ENCODE peak calls at places on chromosomes 12 and 14, in four cellular contexts. L is mammary epithelial cell; B is astrocyte; S is CD8-positive, alpha-beta T cell. O is an unnamed sample.

GRCh38 chr12:95124106-95124505 is 50.7 kb upstream of the NR2C1 start:
- DNase-seq in L (no peak), B (no peak), S (no peak), O (no peak)

GRCh38 chr14:99790201-99790977 is 2.8 kb upstream of the EML1 start:
- DNase-seq in L (no peak), B (no peak), S (no peak), O (no peak)

GRCh38 chr12:6265038-6265405 is 45.5 kb upstream of the PLEKHG6 start:
- DNase-seq in L (no peak), B (no peak), S (no peak), O (no peak)

GRCh38 chr12:75578546-75578945 is 67.1 kb upstream of the KRR1 start:
- DNase-seq in L (no peak), B (no peak), S (no peak), O (no peak)

GRCh38 chr14:40221428-40221827 is 789.2 kb upstream of the FBXO33 start:
- DNase-seq in L (no peak), B (no peak), S (no peak), O (no peak)

GRCh38 chr14:22871962-22872832 is 657 bp downstream of the LRP10 start:
- DNase-seq in L (peak), B (peak), S (peak), O (no peak)

GRCh38 chr14:72745546-72745945 is 148.4 kb downstream of the DPF3 start:
- DNase-seq in L (peak), B (peak), S (no peak), O (no peak)

GRCh38 chr14:105290598-105291356 is 10.0 kb downstream of the BRF1 start:
- DNase-seq in L (no peak), B (no peak), S (peak), O (no peak)

GRCh38 chr14:78254911-78255431 is 84.8 kb downstream of the NRXN3 start:
- DNase-seq in L (peak), B (peak), S (no peak), O (no peak)

GRCh38 chr14:94494085-94494484 is 15.2 kb downstream of the SERPINA12 start:
- DNase-seq in L (no peak), B (no peak), S (no peak), O (no peak)

GRCh38 chr12:32106517-32107366 is at the start of gene BICD1:
- DNase-seq in L (peak), B (peak), S (peak), O (peak)
- TF ChIP-seq CTCF in L (peak), B (no peak), S (peak), O (no peak)

GRCh38 chr14:29016050-29016900 is 249.7 kb downstream of the FOXG1 start:
- DNase-seq in L (no peak), B (peak), S (no peak), O (no peak)
- TF ChIP-seq CTCF in L (peak), B (peak), S (no peak), O (peak)

DNA sequence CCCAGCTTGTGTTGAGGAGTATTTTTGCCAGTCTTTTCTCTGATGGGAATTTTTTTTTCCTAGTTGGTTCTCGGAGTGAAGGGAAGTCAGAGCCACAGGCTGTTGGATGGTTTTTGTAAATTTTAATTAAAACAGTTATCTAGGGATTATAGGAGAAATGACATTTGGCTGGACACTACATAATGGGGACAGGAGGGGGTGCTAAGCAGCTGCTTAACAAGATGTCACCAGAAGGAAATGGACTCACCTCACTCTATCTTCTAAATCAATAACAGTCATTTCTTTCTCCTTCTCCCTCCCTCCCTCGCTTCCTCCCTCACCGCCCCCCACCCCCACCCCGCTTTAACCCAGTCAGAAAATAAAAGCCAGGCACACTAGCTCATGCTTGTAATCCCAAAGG is 93.4 kb upstream of the TMEM233 start:
- DNase-seq in L (no peak), B (no peak), S (no peak), O (no peak)
- TF ChIP-seq CTCF in L (no peak), B (no peak), S (no peak), O (no peak)

DNA sequence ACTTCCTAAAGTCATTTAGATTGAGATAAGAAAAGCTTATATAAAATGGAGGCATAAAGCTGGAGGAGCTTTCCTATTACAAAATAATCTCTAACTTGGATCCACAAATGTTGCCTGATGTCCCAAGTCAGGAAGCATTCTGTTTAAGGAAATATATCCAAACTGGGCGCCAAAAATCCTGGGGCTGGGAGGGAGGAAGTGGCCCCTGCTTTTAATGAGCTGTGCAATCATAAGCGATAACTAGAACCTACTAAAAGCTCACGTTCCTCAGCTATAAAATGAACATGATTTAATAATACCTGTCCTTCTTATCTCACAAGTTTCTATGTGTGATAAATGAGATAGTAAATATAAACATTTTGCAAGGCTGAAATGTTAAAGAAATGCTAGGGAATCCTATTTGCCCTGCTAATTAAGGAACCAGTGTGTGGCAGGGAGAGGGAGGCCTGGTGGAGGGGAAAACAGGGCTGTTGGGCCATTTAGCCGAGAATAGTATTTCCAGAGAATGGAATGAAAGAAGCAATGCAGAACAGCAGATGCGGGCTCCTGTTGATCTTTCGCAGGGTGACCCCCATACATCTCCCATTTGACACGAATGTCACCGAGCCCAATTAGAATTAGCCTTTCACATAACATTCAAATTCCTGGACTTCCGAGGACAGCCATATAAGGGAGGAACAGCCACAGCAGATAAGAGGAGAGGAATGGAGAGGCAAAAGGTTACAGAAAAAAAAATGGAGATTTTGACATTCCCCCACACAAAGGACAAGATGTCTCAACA is 25.9 kb downstream of the DUSP6 start:
- DNase-seq in L (no peak), B (no peak), S (no peak), O (no peak)
- TF ChIP-seq CTCF in L (no peak), B (no peak), S (no peak), O (no peak)

GRCh38 chr12:116423053-116423452 is 136.1 kb upstream of the MAP1LC3B2 start:
- DNase-seq in L (peak), B (no peak), S (no peak), O (no peak)
- TF ChIP-seq CTCF in L (no peak), B (no peak), S (no peak), O (no peak)

DNA sequence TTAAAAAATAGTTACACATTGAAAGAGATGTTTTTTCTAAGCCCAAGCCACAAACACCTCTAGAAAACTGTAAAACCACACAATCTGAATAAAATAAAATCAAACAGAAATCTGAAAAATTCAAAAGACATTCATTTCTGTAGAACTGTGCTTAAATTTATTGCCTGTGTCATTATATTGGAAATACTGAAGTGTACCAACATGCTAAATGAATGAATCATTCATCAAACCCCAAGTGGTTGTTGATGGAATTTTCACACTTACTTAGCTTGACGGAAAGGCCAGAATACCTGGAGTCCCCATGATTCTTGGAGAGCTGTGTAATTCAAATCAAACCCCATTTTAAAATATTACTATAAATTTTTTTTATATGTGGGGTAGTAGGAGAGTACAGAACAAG is 2.7 kb downstream of the KITLG start:
- DNase-seq in L (peak), B (peak), S (no peak), O (no peak)
- TF ChIP-seq CTCF in L (peak), B (peak), S (no peak), O (no peak)

O was measured in CD14-positive monocyte.